ENCODE peak calls at places on chromosome 16, in six cellular contexts. E is pons; H is activated CD4-positive, alpha-beta T cell treated with anti-CD3 and anti-CD28 coated beads for 24 hours; Q is activated T-helper 9 cell treated with anti-CD3 and anti-CD28 coated beads, Interleukin-2, amount 50 U/mL, for 16 hours; A is pancreas; S is kidney. F is an unnamed sample.
A peak's percentile ranks its signal among the peaks of the same experiment; 100 is the strongest.

GRCh38 chr16:77214411-77215138 is 15.4 kb downstream of the SYCE1L start:
- DNase-seq in E (no peak), H (no peak), Q (no peak), A (no peak), S (no peak), F (no peak)

GRCh38 chr16:57903656-57904055 is 67.3 kb downstream of the CNGB1 start:
- DNase-seq in E (no peak), H (no peak), Q (no peak), A (no peak), S (peak; percentile 72), F (no peak)

GRCh38 chr16:81861503-81861902 is 82.4 kb downstream of the PLCG2 start:
- DNase-seq in E (no peak), H (no peak), Q (no peak), A (no peak), S (peak; percentile 32), F (no peak)

GRCh38 chr16:87582221-87582965 is 19.9 kb upstream of the JPH3 start:
- DNase-seq in E (no peak), H (no peak), Q (no peak), A (no peak), S (peak; percentile 89), F (no peak)

GRCh38 chr16:47731252-47731651 is 270.1 kb downstream of the PHKB start:
- DNase-seq in E (no peak), H (no peak), Q (no peak), A (no peak), S (no peak), F (no peak)

GRCh38 chr16:15950167-15950854 is 895 bp downstream of the ABCC1 start:
- DNase-seq in E (peak; percentile 42), H (peak; percentile 15), Q (peak; percentile 19), A (no peak), S (no peak), F (peak; percentile 71)

GRCh38 chr16:78705694-78706093 is 606.2 kb downstream of the WWOX start:
- DNase-seq in E (no peak), H (peak; percentile 3), Q (no peak), A (no peak), S (no peak), F (peak; percentile 51)

GRCh38 chr16:15031596-15031995 is 24.3 kb downstream of the NTAN1 start:
- DNase-seq in E (no peak), H (no peak), Q (no peak), A (no peak), S (no peak), F (no peak)

GRCh38 chr16:71626858-71627213 is 852 bp downstream of the MARVELD3 start:
- DNase-seq in E (no peak), H (no peak), Q (no peak), A (peak; percentile 63), S (peak; percentile 74), F (no peak)

F was measured in stimulated activated effector memory CD8-positive, alpha-beta T cell treated with anti-CD3 and anti-CD28 coated beads, Interleukin-12 subunit alpha, Interleukin-12 subunit beta, amount 100 ng/mL, for 72 hours.